ENCODE peak calls at places on chromosomes 13 and 19, in nine cellular contexts. B is WERI-Rb-1; U is central memory CD4-positive, alpha-beta T cell; D is T-helper 2 cell; T is hippocampal formation; P is effector CD4-positive, alpha-beta T cell; X is AG09309; O is activated CD8-positive, alpha-beta memory T cell treated with anti-CD3 and anti-CD28 coated beads for 1 hour; E is MV-4-11. R is an unnamed sample.

GRCh38 chr19:39906283-39906682 is 28.2 kb downstream of the FCGBP start:
- DNase-seq in B (no peak), U (no peak), D (no peak), T (no peak), P (no peak), X (no peak), O (no peak), E (no peak), R (no peak)

GRCh38 chr13:23921451-23921888 is 24.2 kb upstream of the C1QTNF9B start:
- DNase-seq in B (no peak), U (peak), D (no peak), T (peak), P (no peak), X (peak), O (no peak), E (peak), R (no peak)

GRCh38 chr19:18809149-18809978 is 18.3 kb upstream of the COMP start:
- DNase-seq in B (no peak), U (no peak), D (no peak), T (no peak), P (no peak), X (peak), O (no peak), E (peak), R (no peak)

GRCh38 chr13:103255587-103256301 is 189.5 kb upstream of the SLC10A2 start:
- DNase-seq in B (no peak), U (no peak), D (no peak), T (no peak), P (no peak), X (no peak), O (no peak), E (no peak), R (no peak)

GRCh38 chr19:11578342-11579142 is 1.1 kb upstream of the ACP5 start:
- DNase-seq in B (peak), U (peak), D (no peak), T (peak), P (peak), X (no peak), O (no peak), E (peak), R (peak)

GRCh38 chr19:2491130-2491801 is 15.3 kb downstream of the GADD45B start:
- DNase-seq in B (no peak), U (no peak), D (no peak), T (no peak), P (no peak), X (peak), O (no peak), E (no peak), R (no peak)

GRCh38 chr13:100100115-100100879 is 11.4 kb downstream of the PCCA start:
- DNase-seq in B (no peak), U (no peak), D (no peak), T (no peak), P (no peak), X (no peak), O (no peak), E (peak), R (no peak)

GRCh38 chr19:43667524-43668405 is 2.2 kb downstream of the PLAUR start:
- DNase-seq in B (no peak), U (no peak), D (no peak), T (no peak), P (no peak), X (no peak), O (no peak), E (no peak), R (no peak)

GRCh38 chr13:32932376-32932775 is 83.8 kb upstream of the KL start:
- DNase-seq in B (no peak), U (no peak), D (no peak), T (no peak), P (no peak), X (peak), O (no peak), E (no peak), R (no peak)

GRCh38 chr19:49801966-49802661 is 11.0 kb downstream of the FUZ start:
- DNase-seq in B (peak), U (no peak), D (no peak), T (peak), P (no peak), X (no peak), O (no peak), E (no peak), R (no peak)

GRCh38 chr13:24226762-24227161 is 66.2 kb downstream of the SPATA13 start:
- DNase-seq in B (no peak), U (no peak), D (no peak), T (no peak), P (no peak), X (no peak), O (no peak), E (no peak), R (no peak)

GRCh38 chr13:113949546-113949945 is 24.3 kb downstream of the C13orf46 start:
- DNase-seq in B (no peak), U (no peak), D (no peak), T (no peak), P (no peak), X (no peak), O (no peak), E (no peak), R (no peak)

GRCh38 chr13:109145631-109146030 is 516.2 kb downstream of the MYO16 start:
- DNase-seq in B (peak), U (no peak), D (no peak), T (peak), P (no peak), X (peak), O (no peak), E (peak), R (no peak)

GRCh38 chr19:47700934-47701716 is 12.1 kb upstream of the EHD2 start:
- DNase-seq in B (no peak), U (no peak), D (no peak), T (no peak), P (no peak), X (no peak), O (no peak), E (no peak), R (no peak)

GRCh38 chr13:55069746-55070145 is 2041.1 kb downstream of the OLFM4 start:
- DNase-seq in B (no peak), U (no peak), D (no peak), T (no peak), P (no peak), X (no peak), O (no peak), E (no peak), R (no peak)

GRCh38 chr13:30790592-30790991 is 55.2 kb downstream of the ALOX5AP start:
- DNase-seq in B (no peak), U (no peak), D (no peak), T (no peak), P (no peak), X (no peak), O (no peak), E (no peak), R (no peak)

GRCh38 chr13:113579686-113580085 is 4.9 kb upstream of the TFDP1 start:
- DNase-seq in B (peak), U (no peak), D (no peak), T (no peak), P (no peak), X (no peak), O (no peak), E (no peak), R (no peak)

GRCh38 chr13:80612804-80613203 is 271.9 kb upstream of the SPRY2 start:
- DNase-seq in B (no peak), U (no peak), D (no peak), T (no peak), P (no peak), X (no peak), O (no peak), E (no peak), R (no peak)

GRCh38 chr19:40585241-40585640 is 8.6 kb downstream of the SHKBP1 start:
- DNase-seq in B (no peak), U (no peak), D (no peak), T (no peak), P (no peak), X (no peak), O (no peak), E (no peak), R (no peak)

GRCh38 chr19:17673937-17674799 is 14.0 kb downstream of the UNC13A start:
- DNase-seq in B (no peak), U (no peak), D (no peak), T (no peak), P (no peak), X (no peak), O (no peak), E (no peak), R (no peak)

R was measured in T-helper 9 cell.